ENCODE peak calls at places on chromosomes 4 and X, in six cellular contexts. F is Kasumi-1, Z is MM.1S, D is GM04503, T is chondrocyte, W is aorta. U is an unnamed sample.

GRCh38 chr4:147360301-147360700 is 120.6 kb upstream of the EDNRA start:
- DNase-seq in D (peak), Z (no peak), T (no peak), W (no peak), F (no peak), U (no peak)

GRCh38 chrX:73577368-73577767 is 14.4 kb downstream of the CHIC1 start:
- DNase-seq in D (peak), W (no peak), Z (no peak), F (no peak), T (no peak), U (no peak)

GRCh38 chr4:177237291-177237690 is 72.4 kb upstream of the NEIL3 start:
- DNase-seq in F (no peak), D (no peak), Z (no peak), W (no peak), T (no peak), U (no peak)

GRCh38 chrX:17597836-17598434 is 139.4 kb upstream of the SCML1 start:
- DNase-seq in W (peak), D (no peak), T (no peak), F (no peak), Z (no peak), U (no peak)

GRCh38 chr4:74370912-74371311 is 6.0 kb downstream of the EREG start:
- DNase-seq in T (no peak), Z (peak), W (no peak), F (peak), D (no peak), U (no peak)

GRCh38 chrX:16185725-16186136 is 18.4 kb downstream of the MAGEB17 start:
- DNase-seq in W (no peak), Z (no peak), F (no peak), T (no peak), D (peak), U (no peak)

GRCh38 chr4:8237256-8237989 is 32.1 kb upstream of the HTRA3 start:
- DNase-seq in D (no peak), F (no peak), T (no peak), W (no peak), Z (no peak), U (no peak)

GRCh38 chrX:148443216-148443615 is 57.2 kb upstream of the AFF2 start:
- DNase-seq in T (no peak), F (no peak), Z (no peak), W (no peak), D (no peak), U (no peak)

GRCh38 chr4:181254771-181255170 is 988.4 kb upstream of the TENM3 start:
- DNase-seq in W (no peak), T (no peak), D (no peak), Z (no peak), F (no peak), U (no peak)